ENCODE peak calls at places on chromosomes 11 and 22, in seven cellular contexts. One of them, this sample, is unnamed.
A peak's percentile ranks its signal among the peaks of the same experiment; 100 is the strongest.

GRCh38 chr11:43712676-43713075 is 32.1 kb downstream of the HSD17B12 start:
- DNase-seq in epithelial cell of esophagus: no peak
- DNase-seq in vagina: no peak
- DNase-seq in transverse colon: no peak
- DNase-seq in mesothelial cell of epicardium: no peak
- DNase-seq in hepatocyte: no peak
- DNase-seq in endothelial cell of umbilical vein: no peak
- DNase-seq in this sample: no peak

GRCh38 chr11:106619320-106619990 is 398.8 kb downstream of the GUCY1A2 start:
- DNase-seq in epithelial cell of esophagus: no peak
- DNase-seq in vagina: no peak
- DNase-seq in transverse colon: no peak
- DNase-seq in mesothelial cell of epicardium: no peak
- DNase-seq in hepatocyte: no peak
- DNase-seq in endothelial cell of umbilical vein: no peak
- DNase-seq in this sample: no peak

GRCh38 chr22:46895753-46896152 is 133.3 kb downstream of the TBC1D22A start:
- DNase-seq in epithelial cell of esophagus: no peak
- DNase-seq in vagina: no peak
- DNase-seq in transverse colon: no peak
- DNase-seq in mesothelial cell of epicardium: no peak
- DNase-seq in hepatocyte: no peak
- DNase-seq in endothelial cell of umbilical vein: peak; percentile 7
- DNase-seq in this sample: no peak

GRCh38 chr22:50209893-50210292 is 9.1 kb downstream of the SELENOO start:
- DNase-seq in epithelial cell of esophagus: peak; percentile 65
- DNase-seq in vagina: no peak
- DNase-seq in transverse colon: peak; percentile 68
- DNase-seq in mesothelial cell of epicardium: no peak
- DNase-seq in hepatocyte: peak; percentile 74
- DNase-seq in endothelial cell of umbilical vein: peak; percentile 56
- DNase-seq in this sample: peak; percentile 53

GRCh38 chr22:37542959-37543358 is 17.3 kb upstream of the CDC42EP1 start:
- DNase-seq in epithelial cell of esophagus: no peak
- DNase-seq in vagina: no peak
- DNase-seq in transverse colon: no peak
- DNase-seq in mesothelial cell of epicardium: no peak
- DNase-seq in hepatocyte: no peak
- DNase-seq in endothelial cell of umbilical vein: no peak
- DNase-seq in this sample: no peak

GRCh38 chr11:115471367-115471766 is 32.8 kb downstream of the CADM1 start:
- DNase-seq in epithelial cell of esophagus: no peak
- DNase-seq in vagina: no peak
- DNase-seq in transverse colon: no peak
- DNase-seq in mesothelial cell of epicardium: no peak
- DNase-seq in hepatocyte: peak; percentile 49
- DNase-seq in endothelial cell of umbilical vein: no peak
- DNase-seq in this sample: no peak

GRCh38 chr11:65524747-65525658 is at the start of gene SCYL1:
- DNase-seq in epithelial cell of esophagus: peak; percentile 79
- DNase-seq in vagina: no peak
- DNase-seq in transverse colon: peak; percentile 88
- DNase-seq in mesothelial cell of epicardium: peak; percentile 83
- DNase-seq in hepatocyte: peak; percentile 94
- DNase-seq in endothelial cell of umbilical vein: peak; percentile 66
- DNase-seq in this sample: no peak

GRCh38 chr11:123308077-123308476 is 113.0 kb upstream of the CLMP start:
- DNase-seq in epithelial cell of esophagus: no peak
- DNase-seq in vagina: no peak
- DNase-seq in transverse colon: no peak
- DNase-seq in mesothelial cell of epicardium: no peak
- DNase-seq in hepatocyte: no peak
- DNase-seq in endothelial cell of umbilical vein: peak; percentile 22
- DNase-seq in this sample: no peak

GRCh38 chr11:33733978-33734377 is 2.2 kb downstream of the CD59 start:
- DNase-seq in epithelial cell of esophagus: no peak
- DNase-seq in vagina: no peak
- DNase-seq in transverse colon: no peak
- DNase-seq in mesothelial cell of epicardium: no peak
- DNase-seq in hepatocyte: no peak
- DNase-seq in endothelial cell of umbilical vein: peak; percentile 81
- DNase-seq in this sample: no peak

GRCh38 chr11:112996924-112997323 is 35.7 kb downstream of the NCAM1 start:
- DNase-seq in epithelial cell of esophagus: no peak
- DNase-seq in vagina: no peak
- DNase-seq in transverse colon: no peak
- DNase-seq in mesothelial cell of epicardium: no peak
- DNase-seq in hepatocyte: no peak
- DNase-seq in endothelial cell of umbilical vein: no peak
- DNase-seq in this sample: no peak

GRCh38 chr11:128482512-128483191 is 104.7 kb downstream of the ETS1 start:
- DNase-seq in epithelial cell of esophagus: no peak
- DNase-seq in vagina: no peak
- DNase-seq in transverse colon: no peak
- DNase-seq in mesothelial cell of epicardium: no peak
- DNase-seq in hepatocyte: no peak
- DNase-seq in endothelial cell of umbilical vein: no peak
- DNase-seq in this sample: no peak

GRCh38 chr11:102655547-102655946 is 30.4 kb upstream of the MMP20 start:
- DNase-seq in epithelial cell of esophagus: no peak
- DNase-seq in vagina: no peak
- DNase-seq in transverse colon: no peak
- DNase-seq in mesothelial cell of epicardium: no peak
- DNase-seq in hepatocyte: no peak
- DNase-seq in endothelial cell of umbilical vein: no peak
- DNase-seq in this sample: no peak

GRCh38 chr11:12502950-12503579 is 125.7 kb downstream of the PARVA start:
- DNase-seq in epithelial cell of esophagus: no peak
- DNase-seq in vagina: no peak
- DNase-seq in transverse colon: no peak
- DNase-seq in mesothelial cell of epicardium: no peak
- DNase-seq in hepatocyte: no peak
- DNase-seq in endothelial cell of umbilical vein: no peak
- DNase-seq in this sample: no peak

GRCh38 chr22:38220163-38220562 is 18.4 kb downstream of the MAFF start:
- DNase-seq in epithelial cell of esophagus: no peak
- DNase-seq in vagina: no peak
- DNase-seq in transverse colon: no peak
- DNase-seq in mesothelial cell of epicardium: no peak
- DNase-seq in hepatocyte: no peak
- DNase-seq in endothelial cell of umbilical vein: no peak
- DNase-seq in this sample: no peak

GRCh38 chr11:63769719-63770443 is 1.3 kb upstream of the ZFTA start:
- DNase-seq in epithelial cell of esophagus: no peak
- DNase-seq in vagina: peak; percentile 88
- DNase-seq in transverse colon: no peak
- DNase-seq in mesothelial cell of epicardium: no peak
- DNase-seq in hepatocyte: peak; percentile 40
- DNase-seq in endothelial cell of umbilical vein: peak; percentile 21
- DNase-seq in this sample: no peak

GRCh38 chr11:104934594-104934993 is 33.8 kb downstream of the CASP4 start:
- DNase-seq in epithelial cell of esophagus: no peak
- DNase-seq in vagina: no peak
- DNase-seq in transverse colon: no peak
- DNase-seq in mesothelial cell of epicardium: no peak
- DNase-seq in hepatocyte: no peak
- DNase-seq in endothelial cell of umbilical vein: no peak
- DNase-seq in this sample: no peak

GRCh38 chr11:35486446-35486845 is 39.0 kb downstream of the PAMR1 start:
- DNase-seq in epithelial cell of esophagus: no peak
- DNase-seq in vagina: no peak
- DNase-seq in transverse colon: no peak
- DNase-seq in mesothelial cell of epicardium: no peak
- DNase-seq in hepatocyte: no peak
- DNase-seq in endothelial cell of umbilical vein: no peak
- DNase-seq in this sample: no peak

GRCh38 chr11:46050652-46051051 is 70.6 kb downstream of the PHF21A start:
- DNase-seq in epithelial cell of esophagus: no peak
- DNase-seq in vagina: no peak
- DNase-seq in transverse colon: no peak
- DNase-seq in mesothelial cell of epicardium: no peak
- DNase-seq in hepatocyte: no peak
- DNase-seq in endothelial cell of umbilical vein: no peak
- DNase-seq in this sample: no peak

GRCh38 chr22:45552580-45553332 is 50.1 kb downstream of the FBLN1 start:
- DNase-seq in epithelial cell of esophagus: peak; percentile 24
- DNase-seq in vagina: no peak
- DNase-seq in transverse colon: peak; percentile 44
- DNase-seq in mesothelial cell of epicardium: no peak
- DNase-seq in hepatocyte: peak; percentile 66
- DNase-seq in endothelial cell of umbilical vein: no peak
- DNase-seq in this sample: no peak

GRCh38 chr22:47395481-47395880 is 633.0 kb downstream of the TBC1D22A start:
- DNase-seq in epithelial cell of esophagus: no peak
- DNase-seq in vagina: no peak
- DNase-seq in transverse colon: no peak
- DNase-seq in mesothelial cell of epicardium: no peak
- DNase-seq in hepatocyte: no peak
- DNase-seq in endothelial cell of umbilical vein: no peak
- DNase-seq in this sample: no peak

GRCh38 chr22:46504586-46504985 is 32.8 kb downstream of the CELSR1 start:
- DNase-seq in epithelial cell of esophagus: no peak
- DNase-seq in vagina: no peak
- DNase-seq in transverse colon: no peak
- DNase-seq in mesothelial cell of epicardium: no peak
- DNase-seq in hepatocyte: no peak
- DNase-seq in endothelial cell of umbilical vein: no peak
- DNase-seq in this sample: no peak

GRCh38 chr22:39520874-39521857 is 804 bp downstream of the ATF4 start:
- DNase-seq in epithelial cell of esophagus: peak; percentile 69
- DNase-seq in vagina: no peak
- DNase-seq in transverse colon: peak; percentile 84
- DNase-seq in mesothelial cell of epicardium: no peak
- DNase-seq in hepatocyte: peak; percentile 92
- DNase-seq in endothelial cell of umbilical vein: peak; percentile 78
- DNase-seq in this sample: no peak

GRCh38 chr22:17501679-17502285 is 61.5 kb upstream of the SLC25A18 start:
- DNase-seq in epithelial cell of esophagus: peak; percentile 74
- DNase-seq in vagina: no peak
- DNase-seq in transverse colon: peak; percentile 9
- DNase-seq in mesothelial cell of epicardium: no peak
- DNase-seq in hepatocyte: peak; percentile 76
- DNase-seq in endothelial cell of umbilical vein: peak; percentile 79
- DNase-seq in this sample: peak; percentile 37

GRCh38 chr11:77110836-77111235 is 8.2 kb downstream of the OMP start:
- DNase-seq in epithelial cell of esophagus: no peak
- DNase-seq in vagina: no peak
- DNase-seq in transverse colon: no peak
- DNase-seq in mesothelial cell of epicardium: no peak
- DNase-seq in hepatocyte: no peak
- DNase-seq in endothelial cell of umbilical vein: no peak
- DNase-seq in this sample: no peak

GRCh38 chr11:47215366-47215925 is 672 bp downstream of the DDB2 start:
- DNase-seq in epithelial cell of esophagus: peak; percentile 82
- DNase-seq in vagina: no peak
- DNase-seq in transverse colon: no peak
- DNase-seq in mesothelial cell of epicardium: no peak
- DNase-seq in hepatocyte: no peak
- DNase-seq in endothelial cell of umbilical vein: no peak
- DNase-seq in this sample: no peak

GRCh38 chr11:35237860-35238715 is 99.1 kb downstream of the CD44 start:
- DNase-seq in epithelial cell of esophagus: peak; percentile 73
- DNase-seq in vagina: no peak
- DNase-seq in transverse colon: peak; percentile 54
- DNase-seq in mesothelial cell of epicardium: no peak
- DNase-seq in hepatocyte: peak; percentile 73
- DNase-seq in endothelial cell of umbilical vein: peak; percentile 70
- DNase-seq in this sample: no peak

DNA sequence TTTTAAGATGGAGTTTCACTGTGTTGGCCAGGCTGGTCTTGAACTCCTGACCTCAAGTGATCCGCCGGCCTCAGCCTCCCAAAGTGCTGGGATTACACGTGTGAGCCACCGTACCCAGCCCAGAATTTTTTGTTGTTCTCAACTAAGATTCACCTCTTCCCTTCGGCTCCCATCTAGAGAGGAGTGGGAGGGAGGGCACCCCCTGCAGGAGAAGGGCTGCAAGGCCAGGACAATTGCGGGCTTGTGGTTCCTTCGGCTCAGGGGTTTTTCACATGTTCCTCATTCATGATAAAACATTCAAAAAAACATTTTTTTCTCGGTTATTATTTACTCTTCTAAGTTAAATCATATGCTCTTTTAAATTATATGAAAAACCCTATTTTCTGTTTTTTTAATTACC is 201.1 kb upstream of the LRRC4C start:
- DNase-seq in epithelial cell of esophagus: no peak
- DNase-seq in vagina: no peak
- DNase-seq in transverse colon: no peak
- DNase-seq in mesothelial cell of epicardium: no peak
- DNase-seq in hepatocyte: no peak
- DNase-seq in endothelial cell of umbilical vein: no peak
- DNase-seq in this sample: no peak
- TF ChIP-seq CTCF in epithelial cell of esophagus: no peak
- TF ChIP-seq CTCF in vagina: no peak
- TF ChIP-seq CTCF in transverse colon: no peak
- TF ChIP-seq CTCF in mesothelial cell of epicardium: no peak
- TF ChIP-seq CTCF in hepatocyte: no peak
- TF ChIP-seq CTCF in endothelial cell of umbilical vein: no peak
- TF ChIP-seq CTCF in this sample: no peak

DNA sequence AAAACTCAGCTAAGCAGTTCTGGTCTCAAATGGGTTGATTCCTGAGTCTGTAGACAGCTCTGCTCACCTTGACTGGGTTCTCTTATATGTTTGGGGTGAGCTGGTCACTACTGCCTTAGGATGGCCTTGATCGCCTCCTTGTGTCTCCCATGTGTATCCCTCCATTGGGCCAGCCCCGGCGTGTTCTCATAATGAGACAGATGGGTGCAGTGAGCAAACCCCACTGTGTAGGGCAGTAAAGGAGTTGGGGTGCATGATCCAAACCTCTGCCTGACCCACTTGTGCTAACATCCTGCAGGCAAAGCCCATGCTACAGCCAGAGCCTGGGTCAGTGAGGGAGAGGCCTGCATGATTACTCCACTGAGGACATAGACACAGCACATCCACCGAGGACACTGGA is 657.6 kb downstream of the BRD1 start:
- DNase-seq in epithelial cell of esophagus: no peak
- DNase-seq in vagina: no peak
- DNase-seq in transverse colon: no peak
- DNase-seq in mesothelial cell of epicardium: no peak
- DNase-seq in hepatocyte: no peak
- DNase-seq in endothelial cell of umbilical vein: no peak
- DNase-seq in this sample: no peak
- TF ChIP-seq CTCF in epithelial cell of esophagus: no peak
- TF ChIP-seq CTCF in vagina: no peak
- TF ChIP-seq CTCF in transverse colon: no peak
- TF ChIP-seq CTCF in mesothelial cell of epicardium: no peak
- TF ChIP-seq CTCF in hepatocyte: no peak
- TF ChIP-seq CTCF in endothelial cell of umbilical vein: no peak
- TF ChIP-seq CTCF in this sample: no peak

GRCh38 chr11:120401506-120401905 is 65.3 kb downstream of the ARHGEF12 start:
- DNase-seq in epithelial cell of esophagus: peak; percentile 56
- DNase-seq in vagina: no peak
- DNase-seq in transverse colon: no peak
- DNase-seq in mesothelial cell of epicardium: no peak
- DNase-seq in hepatocyte: no peak
- DNase-seq in endothelial cell of umbilical vein: no peak
- DNase-seq in this sample: no peak
- TF ChIP-seq CTCF in epithelial cell of esophagus: no peak
- TF ChIP-seq CTCF in vagina: no peak
- TF ChIP-seq CTCF in transverse colon: no peak
- TF ChIP-seq CTCF in mesothelial cell of epicardium: no peak
- TF ChIP-seq CTCF in hepatocyte: no peak
- TF ChIP-seq CTCF in endothelial cell of umbilical vein: no peak
- TF ChIP-seq CTCF in this sample: no peak

GRCh38 chr11:92136792-92137191 is 87.8 kb upstream of the FAT3 start:
- DNase-seq in epithelial cell of esophagus: no peak
- DNase-seq in vagina: no peak
- DNase-seq in transverse colon: no peak
- DNase-seq in mesothelial cell of epicardium: no peak
- DNase-seq in hepatocyte: peak; percentile 13
- DNase-seq in endothelial cell of umbilical vein: no peak
- DNase-seq in this sample: no peak
- TF ChIP-seq CTCF in epithelial cell of esophagus: peak; percentile 23
- TF ChIP-seq CTCF in vagina: no peak
- TF ChIP-seq CTCF in transverse colon: no peak
- TF ChIP-seq CTCF in mesothelial cell of epicardium: no peak
- TF ChIP-seq CTCF in hepatocyte: no peak
- TF ChIP-seq CTCF in endothelial cell of umbilical vein: no peak
- TF ChIP-seq CTCF in this sample: no peak